ENCODE peak calls at places on chromosome X, in eight cellular contexts. G is fibroblast of lung, Q is neuronal stem cell, V is tibial nerve, K is bronchial epithelial cell, B is adipocyte, F is cardiac muscle cell, C is H1. D is an unnamed sample. For H3K27me3, the result is how much of the 10 kb centered on the place peaks cover.

GRCh38 chrX:16196829-16197228 is 29.5 kb downstream of the MAGEB17 start:
- DNase-seq in C (no peak), K (no peak), Q (no peak), V (no peak), G (no peak), B (no peak), F (no peak), D (no peak)

GRCh38 chrX:40299502-40300118 is 201.9 kb upstream of the BCOR start:
- DNase-seq in F (no peak), K (no peak), Q (no peak), B (no peak), V (no peak), G (no peak), C (no peak), D (no peak)

GRCh38 chrX:44157858-44158257 is 184.7 kb upstream of the NDP start:
- DNase-seq in Q (no peak), V (no peak), B (no peak), G (peak), F (no peak), K (no peak), C (no peak), D (no peak)

GRCh38 chrX:96590403-96590802 is 94.2 kb upstream of the DIAPH2 start:
- DNase-seq in G (no peak), Q (no peak), C (no peak), B (no peak), V (no peak), K (no peak), F (no peak), D (no peak)

GRCh38 chrX:66017659-66018170 is 22.2 kb downstream of the VSIG4 start:
- DNase-seq in B (no peak), C (no peak), G (no peak), Q (no peak), F (no peak), K (no peak), V (no peak), D (no peak)

GRCh38 chrX:133699023-133699728 is 283.9 kb upstream of the GPC4 start:
- DNase-seq in Q (no peak), B (no peak), C (no peak), F (no peak), K (no peak), V (no peak), G (no peak), D (peak)

GRCh38 chrX:42846741-42847140 is 68.8 kb upstream of the PPP1R2C start:
- DNase-seq in F (no peak), C (no peak), V (no peak), B (no peak), K (no peak), Q (no peak), G (peak), D (no peak)

GRCh38 chrX:13005671-13006473 is 31.0 kb downstream of the TMSB4X start:
- DNase-seq in V (no peak), K (no peak), F (no peak), G (peak), C (no peak), Q (no peak), B (no peak), D (peak)

GRCh38 chrX:133475521-133475920 is 60.2 kb upstream of the GPC4 start:
- DNase-seq in V (no peak), K (no peak), C (no peak), G (no peak), Q (no peak), F (no peak), B (no peak), D (no peak)

GRCh38 chrX:149916745-149917392 is 12.5 kb upstream of the HSFX4 start:
- DNase-seq in B (no peak), G (no peak), Q (no peak), K (no peak), F (no peak), C (no peak), V (no peak), D (no peak)

GRCh38 chrX:29299689-29300088 is 712.4 kb downstream of the IL1RAPL1 start:
- DNase-seq in C (no peak), K (peak), Q (no peak), F (no peak), G (peak), B (no peak), V (no peak), D (no peak)

GRCh38 chrX:3006500-3006899 is at the start of gene ARSH:
- DNase-seq in G (no peak), B (no peak), V (no peak), K (no peak), Q (no peak), C (no peak), F (no peak), D (no peak)

GRCh38 chrX:11351375-11352295 is 58.4 kb downstream of the AMELX start:
- DNase-seq in F (peak), G (peak), V (peak), K (no peak), B (no peak), C (no peak), Q (no peak), D (peak)

GRCh38 chrX:77785400-77785745 is 643 bp downstream of the ATRX start:
- DNase-seq in Q (peak), F (peak), G (peak), C (no peak), B (peak), V (no peak), K (peak), D (peak)

GRCh38 chrX:42783456-42783855 is 5.5 kb upstream of the PPP1R2C start:
- DNase-seq in G (no peak), B (no peak), Q (no peak), F (no peak), C (no peak), V (no peak), K (no peak), D (no peak)

GRCh38 chrX:55907968-55908607 is 190.5 kb downstream of the RRAGB start:
- DNase-seq in K (peak), G (peak), B (peak), F (peak), Q (peak), C (peak), V (no peak), D (peak)

GRCh38 chrX:133749951-133750350 is 235.4 kb downstream of the GPC3 start:
- DNase-seq in G (no peak), K (no peak), V (no peak), Q (no peak), F (no peak), C (no peak), B (no peak), D (no peak)

GRCh38 chrX:30388325-30388724 is 79.1 kb upstream of the NR0B1 start:
- DNase-seq in C (no peak), B (no peak), F (no peak), Q (no peak), G (no peak), K (no peak), V (no peak), D (no peak)

GRCh38 chrX:131734621-131735020 is 190.7 kb downstream of the OR13H1 start:
- DNase-seq in B (peak), G (peak), C (no peak), Q (no peak), K (no peak), V (no peak), F (no peak), D (no peak)

GRCh38 chrX:143466130-143466529 is 51.1 kb downstream of the SPANXN3 start:
- DNase-seq in K (no peak), B (no peak), C (no peak), V (no peak), F (no peak), Q (no peak), G (no peak), D (no peak)

GRCh38 chrX:69073721-69074120 is 91.5 kb downstream of the PJA1 start:
- DNase-seq in Q (no peak), G (no peak), B (no peak), K (no peak), C (no peak), V (no peak), F (no peak), D (no peak)

GRCh38 chrX:131633285-131633917 is 89.5 kb downstream of the OR13H1 start:
- DNase-seq in Q (peak), F (peak), V (peak), B (peak), C (peak), K (peak), G (peak), D (peak)

GRCh38 chrX:15619053-15619772 is 18.5 kb upstream of the ACE2 start:
- DNase-seq in Q (no peak), F (no peak), V (no peak), C (no peak), G (peak), B (no peak), K (peak), D (no peak)

GRCh38 chrX:70088281-70088680 is 26.0 kb downstream of the OTUD6A start:
- DNase-seq in G (no peak), Q (no peak), F (no peak), C (no peak), V (no peak), K (no peak), B (no peak), D (no peak)

GRCh38 chrX:115894087-115894486 is 276.5 kb upstream of the AGTR2 start:
- DNase-seq in B (no peak), Q (no peak), F (no peak), C (peak), V (no peak), G (peak), K (no peak), D (no peak)

GRCh38 chrX:130174937-130175336 is 3.2 kb downstream of the RAB33A start:
- DNase-seq in G (no peak), V (no peak), C (no peak), Q (no peak), F (no peak), K (no peak), B (no peak), D (no peak)
- H3K27me3 ChIP-seq in G (under half), V (under half), C (under half), Q (under half), F (under half), K (under half), B (under half), D (under half)

GRCh38 chrX:53481093-53481492 is 46.9 kb upstream of the HSD17B10 start:
- DNase-seq in G (no peak), C (peak), V (no peak), Q (no peak), F (no peak), K (no peak), B (peak), D (no peak)
- H3K27me3 ChIP-seq in G (under half), C (under half), V (under half), Q (under half), F (under half), K (under half), B (under half), D (under half)

DNA sequence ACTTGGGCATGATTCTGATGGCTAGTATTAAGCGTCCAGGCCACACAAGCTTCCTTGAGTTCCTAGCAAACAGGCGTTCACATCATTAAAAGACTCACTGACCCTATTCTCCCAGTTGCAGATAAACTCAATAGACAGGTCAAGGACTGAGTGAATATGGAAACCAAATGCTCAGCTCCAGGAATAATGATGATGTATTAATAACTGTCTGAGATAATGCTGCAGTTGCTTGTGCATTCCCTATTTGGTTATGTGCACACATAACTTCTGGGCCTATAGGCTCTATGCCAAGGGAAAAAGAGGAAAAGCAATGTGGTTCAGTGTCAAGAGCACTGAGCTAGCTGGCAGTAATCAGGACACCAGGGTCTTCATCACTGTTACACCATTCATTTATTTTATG is 3.5 kb downstream of the RAB9B start:
- DNase-seq in K (no peak), Q (no peak), C (no peak), G (no peak), B (no peak), F (no peak), V (no peak), D (no peak)
- H3K27me3 ChIP-seq in K (under half), Q (under half), C (under half), G (under half), B (under half), F (under half), V (under half), D (under half)

GRCh38 chrX:153966283-153966688 is 5.3 kb downstream of the HCFC1 start:
- DNase-seq in F (no peak), K (no peak), V (no peak), Q (no peak), C (no peak), G (peak), B (no peak), D (peak)
- H3K27me3 ChIP-seq in F (under half), K (under half), V (under half), Q (under half), C (under half), G (under half), B (under half), D (under half)

D was measured in testis.